ENCODE peak calls at places on chromosomes 12 and 14, in five cellular contexts. S is mesenchymal stem cell, F is IMR-90, L is neuronal stem cell, I is H1. B is an unnamed sample.

GRCh38 chr12:117342682-117343081 is 18.7 kb downstream of the NOS1 start:
- DNase-seq in I (no peak), L (no peak), F (no peak), S (no peak), B (no peak)

GRCh38 chr14:64279719-64280668 is 14.2 kb downstream of the ESR2 start:
- DNase-seq in I (no peak), F (peak), S (no peak), L (no peak), B (no peak)

GRCh38 chr14:90060312-90060964 is 1.4 kb upstream of the KCNK13 start:
- DNase-seq in F (peak), L (peak), S (peak), I (peak), B (peak)

GRCh38 chr12:19030180-19030579 is 99.4 kb upstream of the PLEKHA5 start:
- DNase-seq in F (no peak), S (no peak), L (no peak), I (no peak), B (no peak)

GRCh38 chr14:93023039-93023438 is 92.7 kb downstream of the ITPK1 start:
- DNase-seq in I (no peak), L (no peak), S (no peak), F (no peak), B (peak)

GRCh38 chr14:74483321-74483720 is 9.8 kb downstream of the NPC2 start:
- DNase-seq in F (peak), L (no peak), S (no peak), I (no peak), B (no peak)

GRCh38 chr12:131239384-131240094 is 285.8 kb downstream of the ADGRD1 start:
- DNase-seq in S (no peak), L (no peak), I (no peak), F (no peak), B (no peak)

GRCh38 chr14:65230287-65230728 is 128.0 kb upstream of the MAX start:
- DNase-seq in L (no peak), F (no peak), I (no peak), S (no peak), B (no peak)

GRCh38 chr12:108666326-108666995 is 32.8 kb upstream of the SELPLG start:
- DNase-seq in I (no peak), L (no peak), S (peak), F (peak), B (no peak)

GRCh38 chr12:123384318-123384993 is 524 bp downstream of the KMT5A start:
- DNase-seq in L (no peak), I (no peak), S (peak), F (no peak), B (no peak)

GRCh38 chr12:58211211-58211610 is 269.8 kb downstream of the ATP23 start:
- DNase-seq in I (no peak), S (no peak), F (no peak), L (no peak), B (no peak)

GRCh38 chr12:45309826-45310626 is 94.1 kb downstream of the ANO6 start:
- DNase-seq in F (peak), L (no peak), I (no peak), S (peak), B (no peak)

GRCh38 chr12:86389949-86390348 is 133.8 kb upstream of the MGAT4C start:
- DNase-seq in F (peak), L (no peak), S (peak), I (no peak), B (no peak)

GRCh38 chr12:17134315-17134714 is 528.4 kb upstream of the LMO3 start:
- DNase-seq in S (no peak), I (no peak), F (no peak), L (no peak), B (no peak)

GRCh38 chr14:30299915-30300314 is 259.0 kb upstream of the G2E3 start:
- DNase-seq in L (no peak), F (no peak), S (peak), I (no peak), B (no peak)

GRCh38 chr14:53793790-53794560 is 162.7 kb downstream of the BMP4 start:
- DNase-seq in S (peak), F (no peak), I (no peak), L (no peak), B (no peak)

GRCh38 chr12:64675795-64676194 is 65.5 kb downstream of the RASSF3 start:
- DNase-seq in L (no peak), F (no peak), I (no peak), S (peak), B (no peak)

GRCh38 chr12:64673490-64674169 is 63.3 kb downstream of the RASSF3 start:
- DNase-seq in F (peak), L (peak), S (peak), I (no peak), B (no peak)

GRCh38 chr12:64671682-64672081 is 61.4 kb downstream of the RASSF3 start:
- DNase-seq in F (no peak), I (no peak), L (no peak), S (no peak), B (no peak)

GRCh38 chr12:64672925-64673409 is 62.7 kb downstream of the RASSF3 start:
- DNase-seq in F (peak), L (no peak), S (peak), I (no peak), B (no peak)

GRCh38 chr12:64674367-64674922 is 64.2 kb downstream of the RASSF3 start:
- DNase-seq in F (no peak), I (no peak), S (no peak), L (no peak), B (no peak)
- H2AK5ac ChIP-seq in F (peak), I (no peak), S (no peak), L (peak), B (no peak)

GRCh38 chr14:49634547-49635334 is at the start of gene DNAAF2:
- DNase-seq in I (no peak), F (peak), S (peak), L (peak), B (peak)
- H3K14ac ChIP-seq in I (no peak), F (peak), S (peak), L (peak), B (peak)

GRCh38 chr12:97713217-97713616 is 250.6 kb downstream of the RMST start:
- DNase-seq in S (no peak), I (no peak), F (no peak), L (no peak), B (no peak)
- H2BK15ac ChIP-seq in S (no peak), I (no peak), F (no peak), L (no peak), B (no peak)

DNA sequence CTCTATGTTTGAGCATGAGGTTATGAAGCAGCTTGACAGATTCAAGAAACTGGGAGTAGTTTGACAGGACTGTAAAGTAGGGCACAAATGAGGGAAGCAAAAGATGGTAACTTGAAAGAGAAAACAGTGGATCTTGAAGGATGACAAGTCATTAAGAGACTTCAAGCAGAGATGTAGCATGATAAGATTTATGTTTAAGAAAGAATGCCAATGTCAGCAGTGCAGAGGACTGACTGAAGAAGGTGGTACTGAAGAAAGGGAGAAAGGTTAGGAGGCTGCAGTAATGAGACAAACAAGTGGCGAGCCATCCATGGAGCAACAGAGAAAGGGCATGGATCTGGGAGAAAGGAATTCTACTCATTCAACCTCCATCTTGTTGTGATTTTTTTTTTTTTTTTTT is 120.2 kb upstream of the RAP1B start:
- DNase-seq in F (no peak), S (no peak), L (no peak), I (no peak), B (no peak)
- H2AK5ac ChIP-seq in F (no peak), S (no peak), L (no peak), I (no peak), B (no peak)

GRCh38 chr14:69083181-69083580 is 69.7 kb downstream of the DCAF5 start:
- DNase-seq in L (no peak), S (no peak), I (no peak), F (no peak), B (no peak)
- H3K14ac ChIP-seq in L (no peak), S (no peak), I (no peak), F (no peak), B (no peak)

GRCh38 chr12:79732647-79733046 is 41.9 kb upstream of the PAWR start:
- DNase-seq in L (no peak), I (no peak), F (no peak), S (no peak), B (no peak)

DNA sequence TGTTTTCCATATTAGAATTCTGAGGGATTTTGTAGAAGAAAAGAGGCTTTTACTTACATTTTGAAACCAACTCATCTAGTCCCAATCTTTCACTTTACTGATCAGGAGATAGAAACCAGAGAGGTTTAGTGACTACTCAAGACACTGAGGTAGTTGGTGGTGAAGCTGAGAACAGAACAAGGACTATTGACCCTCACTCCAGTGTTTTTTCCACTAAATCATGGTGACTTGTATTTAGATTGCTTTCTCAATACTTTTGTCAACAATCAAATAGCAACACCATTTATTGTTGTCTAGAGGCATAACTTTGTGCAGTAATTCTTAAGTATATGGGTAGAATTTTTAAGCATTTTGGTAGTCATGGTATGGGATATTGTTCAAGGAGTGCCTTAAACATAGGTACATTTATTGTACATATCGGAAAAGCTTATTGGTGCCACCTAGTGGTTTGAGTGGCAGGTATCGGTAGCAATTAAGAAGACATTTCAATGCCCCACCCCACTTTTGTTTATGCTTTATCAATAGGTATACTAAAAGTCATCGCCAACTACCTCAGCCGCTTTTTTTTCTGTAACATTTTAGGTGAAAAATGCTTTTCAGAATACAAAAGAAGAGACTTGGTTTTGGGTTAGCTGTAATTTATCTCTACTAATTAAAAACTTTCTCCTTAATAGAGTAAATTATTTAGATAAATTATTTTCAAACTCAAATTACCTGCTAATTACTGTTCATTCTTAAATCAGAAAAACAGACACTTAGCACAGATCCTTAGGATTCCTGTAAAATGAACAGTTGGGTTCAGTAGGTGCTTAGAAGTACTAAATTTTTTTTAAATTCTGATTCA is 47.3 kb upstream of the PAWR start:
- DNase-seq in L (peak), F (peak), I (no peak), S (peak), B (no peak)
- H2BK15ac ChIP-seq in L (no peak), F (peak), I (no peak), S (no peak), B (no peak)

GRCh38 chr14:100239200-100239839 is 376 bp downstream of the YY1 start:
- DNase-seq in F (no peak), L (no peak), I (no peak), S (no peak), B (no peak)
- H2AK5ac ChIP-seq in F (peak), L (peak), I (peak), S (peak), B (no peak)

GRCh38 chr12:42575717-42576116 is 13.8 kb downstream of the PRICKLE1 start:
- DNase-seq in S (no peak), L (no peak), I (no peak), F (no peak), B (no peak)
- H3K14ac ChIP-seq in S (no peak), L (no peak), I (no peak), F (no peak), B (no peak)

B was measured in H9.